ENCODE peak calls at places on chromosomes 16 and 17, in six cellular contexts. One of them, this sample, is unnamed.

GRCh38 chr17:48100591-48101011 is 677 bp downstream of the CBX1 start:
- DNase-seq in heart left ventricle: peak; percentile 58
- DNase-seq in H1: peak; percentile 71
- DNase-seq in testis: peak; percentile 78
- DNase-seq in tibial artery: peak; percentile 76
- DNase-seq in cardiac muscle cell: peak; percentile 67
- DNase-seq in this sample: peak; percentile 55

GRCh38 chr16:67055712-67056487 is 27.0 kb downstream of the CBFB start:
- DNase-seq in testis: no peak
- DNase-seq in heart left ventricle: no peak
- DNase-seq in tibial artery: no peak
- DNase-seq in cardiac muscle cell: peak; percentile 78
- DNase-seq in H1: no peak
- DNase-seq in this sample: peak; percentile 98

GRCh38 chr16:82329070-82329469 is 159.0 kb upstream of the MPHOSPH6 start:
- DNase-seq in H1: no peak
- DNase-seq in heart left ventricle: no peak
- DNase-seq in cardiac muscle cell: no peak
- DNase-seq in testis: no peak
- DNase-seq in tibial artery: no peak
- DNase-seq in this sample: no peak

GRCh38 chr17:78764871-78765270 is 17.2 kb downstream of the CYTH1 start:
- DNase-seq in cardiac muscle cell: no peak
- DNase-seq in tibial artery: no peak
- DNase-seq in heart left ventricle: no peak
- DNase-seq in testis: no peak
- DNase-seq in H1: no peak
- DNase-seq in this sample: no peak

GRCh38 chr17:11880714-11881113 is 116.6 kb downstream of the ZNF18 start:
- DNase-seq in testis: no peak
- DNase-seq in tibial artery: no peak
- DNase-seq in heart left ventricle: no peak
- DNase-seq in cardiac muscle cell: peak; percentile 2
- DNase-seq in H1: no peak
- DNase-seq in this sample: peak; percentile 25

GRCh38 chr16:72264776-72265175 is 92.8 kb upstream of the PMFBP1 start:
- DNase-seq in cardiac muscle cell: no peak
- DNase-seq in H1: no peak
- DNase-seq in tibial artery: no peak
- DNase-seq in heart left ventricle: no peak
- DNase-seq in testis: no peak
- DNase-seq in this sample: no peak

GRCh38 chr16:23597003-23597756 is 1.1 kb upstream of the NDUFAB1 start:
- DNase-seq in H1: peak; percentile 33
- DNase-seq in cardiac muscle cell: peak; percentile 14
- DNase-seq in testis: peak; percentile 89
- DNase-seq in heart left ventricle: peak; percentile 41
- DNase-seq in tibial artery: no peak
- DNase-seq in this sample: peak; percentile 15

GRCh38 chr16:85417156-85417860 is 195.8 kb upstream of the GSE1 start:
- DNase-seq in tibial artery: no peak
- DNase-seq in heart left ventricle: no peak
- DNase-seq in cardiac muscle cell: no peak
- DNase-seq in testis: peak; percentile 12
- DNase-seq in H1: no peak
- DNase-seq in this sample: no peak

GRCh38 chr16:4994719-4995434 is 36.7 kb downstream of the SEC14L5 start:
- DNase-seq in testis: no peak
- DNase-seq in tibial artery: no peak
- DNase-seq in H1: no peak
- DNase-seq in cardiac muscle cell: no peak
- DNase-seq in heart left ventricle: peak; percentile 1
- DNase-seq in this sample: no peak
- TF ChIP-seq CTCF in testis: no peak
- TF ChIP-seq CTCF in tibial artery: no peak
- TF ChIP-seq CTCF in H1: no peak
- TF ChIP-seq CTCF in cardiac muscle cell: no peak
- TF ChIP-seq CTCF in heart left ventricle: no peak
- TF ChIP-seq CTCF in this sample: no peak

DNA sequence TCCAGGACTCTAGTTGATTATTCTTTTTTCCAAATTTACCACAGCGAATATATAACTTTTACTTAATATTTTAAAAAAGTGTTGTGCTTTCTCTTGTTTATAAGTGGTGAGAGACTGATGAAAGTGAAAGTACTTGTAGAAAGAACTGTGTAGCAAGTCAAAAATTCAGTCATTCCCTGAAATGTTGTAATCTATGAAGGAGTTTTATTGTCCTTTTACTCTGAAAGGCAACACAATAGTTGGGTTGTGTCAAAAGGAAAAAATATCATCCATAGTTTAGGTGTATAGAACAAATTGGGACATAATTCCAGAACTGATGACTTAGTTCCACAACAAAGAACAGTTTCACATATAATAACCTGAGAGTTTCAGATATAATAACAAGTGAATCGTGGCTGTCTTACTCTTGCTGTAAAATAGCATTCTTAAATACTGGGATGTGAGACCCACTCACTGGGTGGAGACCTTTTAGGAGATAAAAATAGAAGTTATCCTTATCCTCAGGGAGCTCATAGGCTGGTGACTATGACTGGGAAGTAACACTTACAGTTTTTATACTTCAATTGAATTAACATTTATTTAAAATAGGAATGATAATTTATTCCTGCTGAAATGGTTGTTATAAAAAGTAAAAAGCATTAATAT is 20.6 kb downstream of the CYB5B start:
- DNase-seq in testis: no peak
- DNase-seq in cardiac muscle cell: peak; percentile 58
- DNase-seq in heart left ventricle: no peak
- DNase-seq in H1: no peak
- DNase-seq in tibial artery: no peak
- DNase-seq in this sample: no peak
- H3K4me3 ChIP-seq in testis: no peak overlapping the region
- H3K4me3 ChIP-seq in cardiac muscle cell: no peak overlapping the region
- H3K4me3 ChIP-seq in heart left ventricle: no peak overlapping the region
- H3K4me3 ChIP-seq in H1: no peak overlapping the region
- H3K4me3 ChIP-seq in tibial artery: peak overlapping the region; percentile 19
- H3K4me3 ChIP-seq in this sample: no peak overlapping the region

GRCh38 chr17:7045492-7046126 is 1.7 kb upstream of the SLC16A11 start:
- DNase-seq in testis: peak; percentile 69
- DNase-seq in heart left ventricle: no peak
- DNase-seq in H1: no peak
- DNase-seq in cardiac muscle cell: peak; percentile 89
- DNase-seq in tibial artery: no peak
- DNase-seq in this sample: peak; percentile 84
- H3K27me3 ChIP-seq in testis: no peaks in the 10 kb centered on the region
- H3K27me3 ChIP-seq in heart left ventricle: peaks cover 16% of the 10 kb centered on the region
- H3K27me3 ChIP-seq in H1: peaks cover 3% of the 10 kb centered on the region
- H3K27me3 ChIP-seq in cardiac muscle cell: peaks cover 35% of the 10 kb centered on the region
- H3K27me3 ChIP-seq in tibial artery: peaks cover 74% of the 10 kb centered on the region
- H3K27me3 ChIP-seq in this sample: peaks cover 2% of the 10 kb centered on the region

GRCh38 chr17:45894022-45894784 is at the start of gene MAPT:
- DNase-seq in tibial artery: peak; percentile 94
- DNase-seq in testis: peak; percentile 93
- DNase-seq in cardiac muscle cell: peak; percentile 95
- DNase-seq in heart left ventricle: peak; percentile 93
- DNase-seq in H1: peak; percentile 84
- DNase-seq in this sample: peak; percentile 80

GRCh38 chr17:45895969-45896793 is 1.8 kb downstream of the MAPT start:
- DNase-seq in tibial artery: no peak
- DNase-seq in heart left ventricle: no peak
- DNase-seq in cardiac muscle cell: no peak
- DNase-seq in testis: no peak
- DNase-seq in H1: no peak
- DNase-seq in this sample: no peak

GRCh38 chr17:45896803-45897693 is 2.7 kb downstream of the MAPT start:
- DNase-seq in cardiac muscle cell: no peak
- DNase-seq in H1: no peak
- DNase-seq in tibial artery: no peak
- DNase-seq in testis: no peak
- DNase-seq in heart left ventricle: no peak
- DNase-seq in this sample: no peak

GRCh38 chr17:45893725-45894021 is 681 bp upstream of the MAPT start:
- DNase-seq in H1: no peak
- DNase-seq in tibial artery: no peak
- DNase-seq in cardiac muscle cell: no peak
- DNase-seq in heart left ventricle: no peak
- DNase-seq in testis: no peak
- DNase-seq in this sample: no peak

DNA sequence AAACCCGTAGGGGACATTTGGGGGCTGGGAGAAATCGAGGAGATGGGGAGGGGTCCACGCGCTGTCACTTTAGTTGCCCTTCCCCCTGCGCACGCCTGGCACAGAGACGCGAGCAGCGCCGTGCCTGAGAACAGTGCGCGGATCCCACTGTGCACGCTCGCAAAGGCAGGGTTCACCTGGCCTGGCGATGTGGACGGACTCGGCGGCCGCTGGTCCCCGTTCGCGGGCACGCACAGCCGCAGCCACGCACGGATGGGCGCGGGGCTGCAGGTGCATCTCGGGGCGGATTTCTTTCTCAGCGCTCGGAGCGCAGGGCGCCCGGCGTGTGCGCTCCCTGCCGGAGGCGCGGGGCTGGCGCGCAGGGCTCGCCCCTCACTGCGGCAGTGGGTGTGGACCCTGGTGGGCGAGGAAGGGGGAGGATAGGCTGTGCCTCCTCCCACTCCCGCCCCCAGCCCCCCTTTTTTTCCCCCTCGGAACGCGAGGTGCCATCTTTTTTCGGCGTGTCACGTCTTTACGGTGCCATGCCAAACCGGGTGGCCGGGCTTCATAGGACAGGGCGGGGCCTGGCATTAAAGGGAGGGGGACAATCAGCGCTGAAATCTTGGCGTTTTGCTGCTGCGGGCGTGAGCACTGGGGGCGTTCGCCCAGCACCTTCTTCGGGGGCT is 1.1 kb downstream of the MAPT start:
- DNase-seq in testis: no peak
- DNase-seq in tibial artery: no peak
- DNase-seq in cardiac muscle cell: peak; percentile 11
- DNase-seq in H1: no peak
- DNase-seq in heart left ventricle: no peak
- DNase-seq in this sample: no peak
- TF ChIP-seq CTCF in testis: no peak
- TF ChIP-seq CTCF in tibial artery: no peak
- TF ChIP-seq CTCF in cardiac muscle cell: no peak
- TF ChIP-seq CTCF in H1: no peak
- TF ChIP-seq CTCF in heart left ventricle: no peak
- TF ChIP-seq CTCF in this sample: no peak

GRCh38 chr17:61398721-61399130 is 917 bp upstream of the TBX2 start:
- DNase-seq in testis: no peak
- DNase-seq in H1: no peak
- DNase-seq in tibial artery: no peak
- DNase-seq in cardiac muscle cell: no peak
- DNase-seq in heart left ventricle: no peak
- DNase-seq in this sample: no peak
- H3K4me3 ChIP-seq in testis: peak overlapping the region; percentile 77
- H3K4me3 ChIP-seq in H1: peak overlapping the region; percentile 6
- H3K4me3 ChIP-seq in tibial artery: peak overlapping the region; percentile 86
- H3K4me3 ChIP-seq in cardiac muscle cell: peak overlapping the region; percentile 63
- H3K4me3 ChIP-seq in heart left ventricle: peak overlapping the region; percentile 71
- H3K4me3 ChIP-seq in this sample: no peak overlapping the region

This sample was measured in bronchial epithelial cell.